ENCODE peak calls at places on chromosome 17, in five cellular contexts. S is RWPE1, X is RWPE2, Z is AG09319, T is fibroblast of lung. G is an unnamed sample.

GRCh38 chr17:34820922-34821321 is 140.3 kb downstream of the CCT6B start:
- DNase-seq in S (no peak), X (no peak), Z (no peak), T (no peak), G (no peak)

GRCh38 chr17:19003966-19004600 is 481 bp downstream of the FAM83G start:
- DNase-seq in S (peak; percentile 72), X (no peak), Z (no peak), T (peak; percentile 51), G (peak; percentile 51)

GRCh38 chr17:27384261-27384701 is 72.0 kb upstream of the KSR1 start:
- DNase-seq in S (peak; percentile 91), X (peak; percentile 88), Z (peak; percentile 70), T (peak; percentile 98), G (peak; percentile 99)

GRCh38 chr17:29037739-29038465 is 5.0 kb upstream of the PIPOX start:
- DNase-seq in S (no peak), X (no peak), Z (no peak), T (no peak), G (no peak)

GRCh38 chr17:12288007-12288406 is 267.3 kb downstream of the MAP2K4 start:
- DNase-seq in S (no peak), X (no peak), Z (no peak), T (no peak), G (no peak)

GRCh38 chr17:77420804-77421634 is 280.2 kb downstream of the SEC14L1 start:
- DNase-seq in S (peak; percentile 68), X (no peak), Z (peak; percentile 67), T (peak; percentile 91), G (peak; percentile 82)

GRCh38 chr17:78263063-78263735 is 31.8 kb downstream of the TMEM235 start:
- DNase-seq in S (no peak), X (peak; percentile 59), Z (no peak), T (no peak), G (no peak)

GRCh38 chr17:44137891-44138709 is 3.6 kb upstream of the HROB start:
- DNase-seq in S (peak; percentile 99), X (peak; percentile 100), Z (peak; percentile 96), T (peak; percentile 99), G (peak; percentile 97)

GRCh38 chr17:60577147-60577925 is 22.7 kb upstream of the PPM1D start:
- DNase-seq in S (no peak), X (peak; percentile 29), Z (no peak), T (peak; percentile 47), G (peak; percentile 11)

GRCh38 chr17:9120471-9120870 is 99.2 kb downstream of the NTN1 start:
- DNase-seq in S (no peak), X (no peak), Z (no peak), T (no peak), G (no peak)

GRCh38 chr17:79294459-79295071 is 219.9 kb downstream of the ENGASE start:
- DNase-seq in S (peak; percentile 60), X (no peak), Z (no peak), T (peak; percentile 34), G (peak; percentile 57)

GRCh38 chr17:81420769-81421462 is 25.7 kb downstream of the BAHCC1 start:
- DNase-seq in S (no peak), X (no peak), Z (no peak), T (peak; percentile 62), G (peak; percentile 45)

GRCh38 chr17:78441271-78441986 is 63.0 kb downstream of the PGS1 start:
- DNase-seq in S (no peak), X (no peak), Z (no peak), T (no peak), G (no peak)

GRCh38 chr17:62778990-62779681 is 29.0 kb downstream of the MARCHF10 start:
- DNase-seq in S (peak; percentile 92), X (peak; percentile 99), Z (peak; percentile 82), T (peak; percentile 99), G (peak; percentile 96)

GRCh38 chr17:61641084-61641483 is 50.1 kb upstream of the NACA2 start:
- DNase-seq in S (no peak), X (no peak), Z (no peak), T (no peak), G (no peak)

GRCh38 chr17:15966879-15967248 is 21.9 kb downstream of the ADORA2B start:
- DNase-seq in S (no peak), X (no peak), Z (no peak), T (peak; percentile 41), G (peak; percentile 49)

GRCh38 chr17:83010323-83011200 is 68.8 kb upstream of the METRNL start:
- DNase-seq in S (no peak), X (peak; percentile 65), Z (no peak), T (peak; percentile 67), G (no peak)
- TF ChIP-seq CTCF in S (no peak), X (no peak), Z (no peak), T (no peak), G (no peak)

GRCh38 chr17:39836117-39836516 is 28.0 kb downstream of the IKZF3 start:
- DNase-seq in S (no peak), X (no peak), Z (no peak), T (no peak), G (no peak)

GRCh38 chr17:39834017-39834416 is 30.1 kb downstream of the IKZF3 start:
- DNase-seq in S (no peak), X (no peak), Z (no peak), T (no peak), G (no peak)

GRCh38 chr17:39838784-39839183 is 25.3 kb downstream of the IKZF3 start:
- DNase-seq in S (no peak), X (no peak), Z (no peak), T (no peak), G (no peak)

GRCh38 chr17:39838057-39838456 is 26.1 kb downstream of the IKZF3 start:
- DNase-seq in S (no peak), X (no peak), Z (no peak), T (no peak), G (no peak)

DNA sequence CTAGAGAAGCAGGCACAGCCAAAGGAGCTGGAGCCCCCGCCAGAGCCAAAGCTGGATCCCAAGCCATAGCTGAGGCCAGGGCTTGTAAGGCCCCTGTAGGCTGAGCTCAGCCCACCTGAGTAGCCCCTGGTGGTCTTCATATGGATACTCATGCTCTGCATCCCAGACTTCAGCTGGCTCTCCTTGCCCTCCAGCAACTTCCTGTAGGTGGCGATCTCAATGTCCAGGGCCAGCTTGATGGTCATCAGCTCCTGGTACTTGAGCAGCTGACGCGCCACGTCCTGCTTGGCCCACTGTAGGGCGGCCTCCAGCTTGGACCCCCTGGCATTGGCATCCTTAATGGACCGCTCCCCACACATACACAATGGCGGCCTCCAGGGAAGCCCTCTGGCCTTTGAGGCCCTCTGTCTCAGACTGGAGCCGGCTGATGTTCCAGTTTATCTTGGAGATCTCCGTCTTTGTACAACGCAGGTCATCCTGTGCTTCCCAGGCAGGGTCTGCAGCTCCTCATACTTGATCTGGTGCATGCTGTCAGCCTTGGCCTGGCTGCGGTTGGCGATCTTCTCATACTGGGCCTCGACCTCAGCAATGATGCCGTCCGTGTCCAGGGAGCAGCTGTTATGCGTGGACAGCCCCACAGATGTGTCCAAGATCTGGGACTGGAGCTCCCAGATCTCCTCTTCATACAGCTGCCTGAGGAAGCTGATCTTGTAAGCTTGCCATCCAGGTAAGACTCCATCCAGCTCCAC is 28.9 kb downstream of the IKZF3 start:
- DNase-seq in S (no peak), X (no peak), Z (no peak), T (no peak), G (no peak)
- TF ChIP-seq CTCF in S (no peak), X (no peak), Z (no peak), T (no peak), G (no peak)

GRCh38 chr17:70078549-70078948 is 3.5 kb downstream of the KCNJ16 start:
- DNase-seq in S (no peak), X (no peak), Z (no peak), T (no peak), G (no peak)

GRCh38 chr17:70076831-70077230 is 1.8 kb downstream of the KCNJ16 start:
- DNase-seq in S (no peak), X (no peak), Z (no peak), T (no peak), G (no peak)

GRCh38 chr17:70081885-70082284 is 6.9 kb downstream of the KCNJ16 start:
- DNase-seq in S (no peak), X (no peak), Z (no peak), T (no peak), G (no peak)

GRCh38 chr17:70080541-70081347 is 5.7 kb downstream of the KCNJ16 start:
- DNase-seq in S (no peak), X (no peak), Z (peak; percentile 35), T (peak; percentile 86), G (no peak)

DNA sequence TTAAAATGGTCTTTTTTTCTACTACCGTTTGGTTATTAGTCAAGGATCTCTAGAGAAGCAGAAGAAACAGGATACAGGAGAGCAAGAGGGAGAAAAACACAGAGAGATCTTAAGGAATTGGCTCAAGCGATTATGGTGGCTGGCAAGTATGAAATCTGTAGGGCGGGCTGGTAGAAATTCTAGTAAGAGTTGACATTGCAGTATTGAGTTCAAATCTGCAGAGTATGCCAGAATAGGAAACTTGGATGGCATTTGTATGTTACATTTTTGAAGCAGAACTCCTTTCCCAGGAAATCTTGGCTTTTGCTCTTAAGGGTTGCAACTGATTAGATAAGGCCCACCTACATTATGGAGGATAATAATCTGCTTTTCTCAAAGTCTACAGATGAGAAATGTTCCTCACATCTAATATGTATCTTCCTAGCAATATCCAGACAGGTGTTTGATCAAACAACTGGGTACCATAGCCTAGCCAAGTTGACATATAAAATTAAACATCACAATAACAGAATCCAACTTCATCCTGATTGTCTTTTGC is 4.0 kb downstream of the KCNJ16 start:
- DNase-seq in S (no peak), X (no peak), Z (no peak), T (no peak), G (no peak)
- TF ChIP-seq CTCF in S (no peak), X (no peak), Z (no peak), T (no peak), G (no peak)

GRCh38 chr17:74815671-74816370 is 39.7 kb upstream of the NAT9 start:
- DNase-seq in S (no peak), X (no peak), Z (no peak), T (no peak), G (no peak)
- TF ChIP-seq CTCF in S (no peak), X (no peak), Z (no peak), T (no peak), G (no peak)

GRCh38 chr17:57471941-57472368 is 215.6 kb downstream of the MSI2 start:
- DNase-seq in S (no peak), X (no peak), Z (no peak), T (no peak), G (no peak)
- TF ChIP-seq CTCF in S (no peak), X (no peak), Z (no peak), T (no peak), G (no peak)

GRCh38 chr17:41891135-41892065 is 26.2 kb upstream of the KLHL11 start:
- DNase-seq in S (no peak), X (no peak), Z (no peak), T (no peak), G (no peak)

GRCh38 chr17:41882756-41883155 is 17.5 kb upstream of the KLHL11 start:
- DNase-seq in S (no peak), X (no peak), Z (no peak), T (no peak), G (no peak)

GRCh38 chr17:41888332-41888965 is 23.2 kb upstream of the KLHL11 start:
- DNase-seq in S (no peak), X (no peak), Z (no peak), T (no peak), G (no peak)

GRCh38 chr17:41880130-41880529 is 14.9 kb upstream of the KLHL11 start:
- DNase-seq in S (no peak), X (no peak), Z (no peak), T (no peak), G (no peak)

DNA sequence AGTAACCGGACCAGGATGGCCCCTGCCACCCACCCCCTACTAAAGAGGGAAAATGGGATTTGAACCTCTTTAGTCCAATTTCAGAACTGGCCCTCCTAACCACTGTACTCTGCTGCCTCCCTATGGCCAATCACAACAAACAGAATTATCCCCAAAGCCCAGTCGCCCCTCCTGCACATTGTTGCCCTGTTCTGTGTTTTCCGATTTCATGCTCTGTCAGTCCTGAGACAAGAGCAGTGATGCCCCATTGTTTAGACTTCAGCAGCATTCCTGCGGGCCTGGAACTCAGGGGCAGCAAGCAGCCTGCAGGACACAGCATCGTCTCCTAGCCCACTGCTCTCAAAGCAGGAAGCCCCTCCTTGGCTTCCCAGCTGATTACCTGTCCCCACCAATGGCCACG is 20.5 kb upstream of the KLHL11 start:
- DNase-seq in S (no peak), X (no peak), Z (no peak), T (no peak), G (no peak)
- TF ChIP-seq CTCF in S (peak; percentile 31), X (peak; percentile 33), Z (peak; percentile 3), T (no peak), G (peak; percentile 25)